ENCODE peak calls at places on chromosomes 6 and 20, in seven cellular contexts. Y is H9, E is cardiac fibroblast, L is MM.1S, T is A549, C is coronary artery, Q is colonic mucosa. J is an unnamed sample.

GRCh38 chr20:24493661-24494459 is 24.4 kb downstream of the SYNDIG1 start:
- DNase-seq in C (no peak), Q (no peak), Y (peak), T (no peak), L (no peak), E (no peak), J (no peak)

GRCh38 chr6:26383624-26384417 is 913 bp downstream of the BTN2A2 start:
- DNase-seq in T (no peak), E (peak), L (peak), Q (peak), C (no peak), Y (peak), J (peak)

GRCh38 chr6:39908838-39909583 is 25.3 kb downstream of the MOCS1 start:
- DNase-seq in T (no peak), L (no peak), Q (no peak), Y (no peak), E (no peak), C (no peak), J (no peak)

GRCh38 chr6:149089508-149089907 is 228.0 kb upstream of the TAB2 start:
- DNase-seq in Q (no peak), C (no peak), L (no peak), Y (no peak), T (no peak), E (no peak), J (no peak)

GRCh38 chr6:129489215-129489765 is 220.7 kb downstream of the ARHGAP18 start:
- DNase-seq in C (no peak), E (peak), Q (no peak), T (no peak), Y (no peak), L (no peak), J (no peak)

GRCh38 chr6:152309648-152310047 is 327.5 kb downstream of the SYNE1 start:
- DNase-seq in Y (peak), C (no peak), E (no peak), T (no peak), L (peak), Q (no peak), J (no peak)

GRCh38 chr6:36594816-36595167 is 630 bp downstream of the SRSF3 start:
- DNase-seq in Y (no peak), L (no peak), T (no peak), C (peak), Q (no peak), E (peak), J (no peak)

GRCh38 chr6:144161970-144162369 is 11.7 kb downstream of the STX11 start:
- DNase-seq in T (no peak), C (no peak), Y (no peak), Q (no peak), L (no peak), E (no peak), J (no peak)

GRCh38 chr6:125511809-125512341 is 210.1 kb upstream of the HDDC2 start:
- DNase-seq in Y (no peak), Q (no peak), E (peak), L (no peak), C (no peak), T (no peak), J (no peak)

GRCh38 chr6:37759221-37760154 is 60.0 kb upstream of the ZFAND3 start:
- DNase-seq in L (no peak), Y (no peak), Q (no peak), E (no peak), C (no peak), T (no peak), J (no peak)

GRCh38 chr6:168196385-168196860 is 117.4 kb upstream of the FRMD1 start:
- DNase-seq in E (no peak), L (no peak), Q (peak), T (no peak), C (peak), Y (peak), J (peak)

GRCh38 chr6:114339706-114340105 is 3.1 kb downstream of the HS3ST5 start:
- DNase-seq in Y (no peak), Q (no peak), T (no peak), C (no peak), L (no peak), E (peak), J (no peak)

GRCh38 chr20:35039146-35039545 is 53.5 kb downstream of the TRPC4AP start:
- DNase-seq in L (no peak), C (no peak), T (no peak), E (no peak), Y (no peak), Q (peak), J (peak)

GRCh38 chr20:32072168-32072721 is 20.2 kb downstream of the HCK start:
- DNase-seq in L (no peak), Y (no peak), E (peak), Q (no peak), T (no peak), C (no peak), J (no peak)

GRCh38 chr20:24607402-24607801 is 138.0 kb downstream of the SYNDIG1 start:
- DNase-seq in Y (no peak), C (no peak), Q (no peak), L (no peak), T (no peak), E (no peak), J (no peak)

GRCh38 chr20:53162251-53162835 is 190.2 kb downstream of the TSHZ2 start:
- DNase-seq in Y (peak), L (no peak), Q (no peak), E (peak), T (peak), C (no peak), J (peak)

GRCh38 chr20:41116282-41116960 is 20.9 kb upstream of the PLCG1 start:
- DNase-seq in T (no peak), C (no peak), E (no peak), Q (no peak), Y (no peak), L (no peak), J (no peak)

GRCh38 chr6:31815025-31815838 is at the start of the genes HSPA1A and HSPA1L:
- DNase-seq in L (no peak), C (peak), E (peak), T (peak), Q (peak), Y (peak), J (peak)

GRCh38 chr6:66897576-66897975 is 1190.5 kb upstream of the EYS start:
- DNase-seq in E (peak), Y (no peak), Q (no peak), C (no peak), T (no peak), L (no peak), J (no peak)

GRCh38 chr20:48295966-48296421 is 510.7 kb upstream of the SULF2 start:
- DNase-seq in Y (no peak), C (no peak), Q (no peak), T (no peak), L (no peak), E (peak), J (no peak)

GRCh38 chr6:31725502-31726350 is 2.6 kb downstream of the MPIG6B start:
- DNase-seq in Q (no peak), Y (no peak), L (no peak), E (peak), C (no peak), T (no peak), J (no peak)

GRCh38 chr6:154668156-154668555 is 65.1 kb upstream of the SCAF8 start:
- DNase-seq in L (no peak), Q (no peak), E (no peak), C (no peak), T (no peak), Y (no peak), J (no peak)

GRCh38 chr6:158630944-158631616 is 13.5 kb downstream of the DYNLT1 start:
- DNase-seq in T (no peak), L (no peak), E (peak), Y (no peak), Q (peak), C (peak), J (no peak)

GRCh38 chr6:142786476-142786875 is 158.5 kb downstream of the HIVEP2 start:
- DNase-seq in Q (no peak), Y (no peak), L (no peak), C (no peak), E (peak), T (no peak), J (no peak)

GRCh38 chr6:130223508-130223907 is 757 bp upstream of the SAMD3 start:
- DNase-seq in C (no peak), E (peak), Y (no peak), Q (peak), L (peak), T (no peak), J (peak)

GRCh38 chr6:133705071-133705470 is 183.8 kb upstream of the TCF21 start:
- DNase-seq in C (no peak), T (no peak), Y (no peak), Q (no peak), L (no peak), E (peak), J (no peak)

GRCh38 chr6:101650402-101651100 is 257.0 kb downstream of the GRIK2 start:
- DNase-seq in Y (no peak), C (no peak), Q (no peak), T (no peak), E (no peak), L (no peak), J (no peak)

DNA sequence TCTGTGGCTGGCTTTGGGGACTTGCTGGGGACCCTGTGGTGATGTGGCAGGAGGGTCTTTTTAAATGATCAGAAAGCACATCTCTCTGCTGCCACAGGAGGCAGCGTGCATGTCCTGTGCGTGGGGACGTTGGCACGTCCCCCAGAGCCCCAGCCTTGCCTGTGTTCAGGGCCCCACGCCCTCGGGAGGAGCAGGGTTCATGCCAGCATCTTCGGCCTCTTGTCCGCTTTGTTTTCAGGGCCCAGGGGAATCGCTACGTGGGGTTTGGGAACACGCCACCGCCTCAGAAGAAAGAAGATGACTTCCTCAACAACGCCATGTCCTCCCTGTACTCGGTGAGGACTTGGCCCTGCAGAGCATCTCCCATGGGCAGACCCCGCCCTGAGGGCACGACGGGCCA is 6.0 kb downstream of the ARFGAP1 start:
- DNase-seq in C (no peak), Q (no peak), E (no peak), L (no peak), Y (no peak), T (no peak), J (no peak)
- TF ChIP-seq CTCF in C (no peak), Q (no peak), E (no peak), L (no peak), Y (peak), T (no peak), J (no peak)

GRCh38 chr6:138757131-138757530 is 16.4 kb upstream of the CCDC28A start:
- DNase-seq in Q (no peak), T (no peak), C (no peak), L (no peak), Y (no peak), E (peak), J (no peak)

DNA sequence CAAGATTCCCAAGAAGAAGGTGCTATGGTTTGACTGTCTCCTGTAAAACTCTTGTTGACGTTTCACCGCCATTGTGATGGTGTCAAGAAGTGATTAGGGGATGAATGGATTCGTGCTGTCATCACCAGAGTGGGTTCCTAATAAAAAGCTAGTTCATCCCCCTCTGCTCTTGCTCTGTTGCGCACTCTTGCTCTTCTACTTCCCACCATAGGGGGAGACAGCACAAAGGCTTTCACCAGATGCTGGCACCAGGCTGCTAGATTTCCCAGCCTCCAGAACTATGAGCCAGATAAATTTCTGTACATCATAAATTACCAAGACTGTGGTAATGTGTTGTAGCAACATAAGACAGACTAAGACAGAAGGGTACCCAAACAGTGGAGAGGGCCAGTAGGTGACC is 21.6 kb upstream of the CCDC28A start:
- DNase-seq in Y (peak), Q (no peak), C (no peak), E (no peak), L (no peak), T (no peak), J (no peak)
- TF ChIP-seq CTCF in Y (peak), Q (no peak), C (no peak), E (no peak), L (no peak), T (no peak), J (no peak)

DNA sequence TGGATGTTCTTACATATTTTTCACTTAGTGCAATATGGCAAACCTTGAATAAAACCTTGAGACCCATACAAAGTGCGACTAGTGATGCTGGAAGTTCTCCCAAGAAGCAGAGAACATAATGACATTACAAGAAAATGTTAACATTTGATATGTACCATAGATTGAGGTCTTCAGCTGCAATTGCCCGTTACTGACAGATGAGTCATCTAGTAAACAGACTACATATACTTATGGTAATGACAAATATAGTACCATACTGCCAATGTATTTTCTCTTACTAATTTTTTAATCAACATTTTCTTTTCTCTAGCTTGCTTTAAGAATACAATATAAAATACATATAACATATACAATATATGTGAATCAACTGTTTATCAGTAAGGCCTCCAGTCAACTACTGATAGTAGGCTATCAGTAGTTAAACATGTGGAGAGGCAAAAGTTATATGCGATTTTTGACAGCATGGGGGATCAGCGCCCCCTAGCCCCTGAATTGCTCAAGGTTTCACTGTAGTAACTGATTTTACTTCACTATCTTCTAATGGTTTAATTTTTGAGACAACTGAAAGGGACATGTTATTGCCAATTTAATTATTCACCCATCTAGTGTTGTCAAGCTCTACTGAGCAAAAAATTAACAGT is 166.7 kb upstream of the ADGRB3 start:
- DNase-seq in E (peak), T (no peak), C (no peak), Q (no peak), Y (peak), L (no peak), J (no peak)
- TF ChIP-seq CTCF in E (no peak), T (no peak), C (no peak), Q (no peak), Y (peak), L (no peak), J (no peak)

DNA sequence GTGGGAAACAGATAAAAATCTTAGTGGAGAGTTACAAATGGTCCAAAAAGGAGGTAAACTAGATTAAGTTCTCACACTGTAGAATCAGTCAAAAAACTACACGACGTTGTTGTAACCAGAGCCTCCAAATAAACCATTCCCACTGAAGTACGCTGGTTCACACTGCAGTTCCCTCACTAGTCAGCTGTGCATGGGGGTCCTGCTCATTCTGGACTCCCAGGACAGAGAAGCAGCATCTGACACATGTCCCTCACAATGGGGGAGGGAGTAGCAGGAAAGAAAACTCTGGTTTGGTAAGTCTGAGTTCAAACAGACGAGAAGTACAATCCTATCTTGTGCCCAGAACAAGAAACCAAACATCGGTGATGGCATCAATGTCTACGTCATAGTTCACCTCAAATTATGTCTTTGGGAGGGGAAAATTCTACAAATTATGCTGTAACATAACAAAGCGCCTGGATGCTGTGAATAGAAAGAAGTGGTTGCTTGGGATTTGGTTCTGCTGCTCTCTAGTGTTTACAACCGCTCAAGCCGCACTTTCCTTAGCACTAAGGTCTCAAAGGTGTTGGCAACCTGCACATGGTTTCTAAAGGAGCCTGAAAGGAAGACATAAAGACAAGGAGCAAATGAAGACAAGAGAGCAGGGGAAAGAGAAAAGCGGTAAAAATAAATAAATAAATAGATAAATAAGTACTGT is 208.0 kb downstream of the GMDS start:
- DNase-seq in C (no peak), L (no peak), E (peak), Q (no peak), Y (no peak), T (no peak), J (no peak)
- TF ChIP-seq CTCF in C (no peak), L (no peak), E (no peak), Q (no peak), Y (peak), T (no peak), J (no peak)

GRCh38 chr6:44397424-44398169 is 10.1 kb downstream of the CDC5L start:
- DNase-seq in L (no peak), Y (no peak), Q (no peak), C (no peak), T (no peak), E (no peak), J (no peak)
- TF ChIP-seq CTCF in L (no peak), Y (peak), Q (no peak), C (no peak), T (no peak), E (no peak), J (no peak)

GRCh38 chr6:9540534-9541126 is 874.2 kb downstream of the TFAP2A start:
- DNase-seq in T (peak), Y (no peak), Q (no peak), E (peak), L (peak), C (no peak), J (no peak)

GRCh38 chr6:9537381-9537780 is 877.5 kb downstream of the TFAP2A start:
- DNase-seq in C (no peak), Y (no peak), Q (no peak), L (no peak), E (peak), T (no peak), J (no peak)

GRCh38 chr6:9535106-9535505 is 879.8 kb downstream of the TFAP2A start:
- DNase-seq in L (no peak), Y (no peak), T (no peak), Q (no peak), C (no peak), E (no peak), J (no peak)

GRCh38 chr6:9540126-9540525 is 874.7 kb downstream of the TFAP2A start:
- DNase-seq in Q (no peak), L (no peak), Y (no peak), E (peak), C (no peak), T (no peak), J (no peak)

DNA sequence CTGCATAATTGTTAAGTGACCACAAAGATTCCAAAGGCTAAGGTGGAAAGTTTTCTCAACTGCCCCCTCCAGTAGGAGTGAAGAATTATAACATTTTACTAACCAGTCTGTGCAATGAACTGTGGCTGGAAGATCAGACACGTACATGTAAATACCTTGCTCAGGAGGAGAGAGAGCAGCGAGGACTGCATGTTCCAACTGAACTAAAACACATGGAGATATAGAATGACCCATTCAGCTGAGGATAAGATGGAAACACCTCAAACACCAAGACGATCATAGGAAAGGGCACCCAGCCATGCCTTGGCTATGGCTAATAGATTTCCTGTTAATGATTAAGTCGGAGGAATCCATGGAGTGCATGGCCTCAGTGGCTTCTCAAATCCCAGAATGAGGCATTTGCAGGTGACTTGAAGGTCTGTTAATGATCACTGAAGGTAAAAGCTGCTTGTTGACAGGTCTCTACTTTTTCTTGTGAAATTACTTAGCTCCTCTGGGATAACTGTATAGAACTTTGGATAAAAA is 875.6 kb downstream of the TFAP2A start:
- DNase-seq in Q (no peak), T (no peak), Y (no peak), E (no peak), C (no peak), L (no peak), J (peak)
- TF ChIP-seq CTCF in Q (no peak), T (no peak), Y (no peak), E (no peak), C (no peak), L (no peak), J (no peak)

GRCh38 chr6:107769053-107769658 is 55.0 kb downstream of the SCML4 start:
- DNase-seq in T (no peak), Y (no peak), L (no peak), Q (no peak), C (no peak), E (no peak), J (no peak)
- TF ChIP-seq CTCF in T (no peak), Y (no peak), L (no peak), Q (no peak), C (no peak), E (no peak), J (no peak)

J was measured in Calu3.